ENCODE peak calls at places on chromosomes 6 and 20, in seven cellular contexts. D is heart left ventricle, X is astrocyte of the spinal cord, W is foreskin fibroblast, L is upper lobe of right lung, K is fibroblast of the aortic adventitia, F is neural progenitor cell. M is an unnamed sample.

GRCh38 chr20:38970302-38970701 is 8.2 kb downstream of the DHX35 start:
- DNase-seq in D (no peak), X (peak; percentile 58), W (peak; percentile 84), L (no peak), K (peak; percentile 35), F (no peak), M (peak; percentile 39)

GRCh38 chr6:128117916-128118315 is 217.1 kb upstream of the THEMIS start:
- DNase-seq in D (no peak), X (no peak), W (peak; percentile 17), L (no peak), K (no peak), F (no peak), M (no peak)

GRCh38 chr6:83558975-83559374 is 46.6 kb downstream of the PRSS35 start:
- DNase-seq in D (no peak), X (no peak), W (no peak), L (no peak), K (no peak), F (no peak), M (no peak)

GRCh38 chr6:157110620-157111019 is 212.7 kb downstream of the TMEM242 start:
- DNase-seq in D (no peak), X (peak; percentile 47), W (peak; percentile 43), L (no peak), K (peak; percentile 46), F (no peak), M (no peak)

GRCh38 chr6:20658053-20658452 is 123.8 kb downstream of the CDKAL1 start:
- DNase-seq in D (no peak), X (no peak), W (no peak), L (no peak), K (no peak), F (no peak), M (no peak)

GRCh38 chr6:32484614-32484998 is 44.9 kb downstream of the HLA-DRA start:
- DNase-seq in D (no peak), X (no peak), W (no peak), L (no peak), K (no peak), F (no peak), M (no peak)

GRCh38 chr6:160798625-160799024 is 96.6 kb downstream of the PLG start:
- DNase-seq in D (no peak), X (peak; percentile 15), W (peak; percentile 1), L (no peak), K (no peak), F (no peak), M (no peak)

GRCh38 chr6:75932067-75932466 is 140.4 kb downstream of the IMPG1 start:
- DNase-seq in D (peak; percentile 22), X (peak; percentile 10), W (peak; percentile 35), L (no peak), K (no peak), F (peak; percentile 81), M (peak; percentile 28)

GRCh38 chr20:37565134-37565811 is 37.6 kb upstream of the BLCAP start:
- DNase-seq in D (no peak), X (no peak), W (peak; percentile 20), L (no peak), K (no peak), F (peak; percentile 65), M (no peak)

GRCh38 chr20:41428285-41428684 is 61.7 kb upstream of the EMILIN3 start:
- DNase-seq in D (no peak), X (peak; percentile 46), W (peak; percentile 76), L (no peak), K (peak; percentile 11), F (no peak), M (peak; percentile 45)

GRCh38 chr6:34680802-34681515 is 15.6 kb downstream of the ILRUN start:
- DNase-seq in D (no peak), X (no peak), W (peak; percentile 60), L (no peak), K (peak; percentile 38), F (no peak), M (peak; percentile 34)

GRCh38 chr6:21820442-21820841 is 226.9 kb downstream of the SOX4 start:
- DNase-seq in D (no peak), X (no peak), W (no peak), L (no peak), K (no peak), F (no peak), M (no peak)

GRCh38 chr6:123770247-123770949 is 33.3 kb upstream of the NKAIN2 start:
- DNase-seq in D (no peak), X (no peak), W (no peak), L (no peak), K (peak; percentile 36), F (no peak), M (peak; percentile 3)

GRCh38 chr6:48110436-48111142 is 408 bp downstream of the PTCHD4 start:
- DNase-seq in D (no peak), X (no peak), W (no peak), L (no peak), K (peak; percentile 7), F (no peak), M (no peak)

GRCh38 chr6:18515767-18516166 is 128.6 kb downstream of the RNF144B start:
- DNase-seq in D (no peak), X (no peak), W (peak; percentile 29), L (no peak), K (no peak), F (no peak), M (no peak)

GRCh38 chr6:129590408-129591022 is 119.5 kb downstream of the ARHGAP18 start:
- DNase-seq in D (no peak), X (peak; percentile 95), W (peak; percentile 94), L (no peak), K (peak; percentile 88), F (no peak), M (peak; percentile 68)

GRCh38 chr6:97947841-97948240 is 664.8 kb upstream of the MMS22L start:
- DNase-seq in D (peak; percentile 49), X (peak; percentile 87), W (peak; percentile 10), L (no peak), K (peak; percentile 8), F (no peak), M (peak; percentile 73)

GRCh38 chr20:44610313-44610965 is 28.1 kb downstream of the PKIG start:
- DNase-seq in D (no peak), X (no peak), W (no peak), L (peak; percentile 20), K (peak; percentile 35), F (no peak), M (peak; percentile 18)

GRCh38 chr6:95819461-95819860 is 196.3 kb upstream of the FUT9 start:
- DNase-seq in D (no peak), X (no peak), W (no peak), L (no peak), K (no peak), F (no peak), M (no peak)

GRCh38 chr6:95815389-95816056 is 200.3 kb upstream of the FUT9 start:
- DNase-seq in D (no peak), X (no peak), W (no peak), L (no peak), K (no peak), F (no peak), M (no peak)

DNA sequence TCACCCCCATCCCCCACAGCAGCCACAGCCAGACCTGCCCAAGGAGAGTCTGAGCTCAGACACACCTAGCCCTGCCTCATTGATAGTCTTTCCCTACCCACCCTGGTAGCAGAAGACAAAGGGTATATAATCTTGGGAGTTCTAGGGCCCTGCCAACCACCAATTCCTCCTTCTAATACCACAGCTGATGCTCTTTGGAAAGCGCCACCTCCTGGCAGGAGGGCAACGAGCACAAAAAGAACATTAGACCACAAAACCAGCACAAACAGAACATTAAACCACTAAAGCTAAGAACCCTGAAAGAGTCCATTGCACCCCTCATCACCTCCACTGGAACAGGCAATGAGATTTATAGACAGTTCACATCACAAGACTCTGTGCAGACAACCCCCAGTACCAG is 195.8 kb upstream of the FUT9 start:
- DNase-seq in D (no peak), X (no peak), W (no peak), L (no peak), K (no peak), F (no peak), M (no peak)
- TF ChIP-seq CTCF in D (peak; percentile 8), X (no peak), W (no peak), L (no peak), K (no peak), F (peak; percentile 19), M (no peak)

GRCh38 chr6:29834564-29835436 is 7.2 kb downstream of the HLA-G start:
- DNase-seq in D (no peak), X (peak; percentile 3), W (peak; percentile 37), L (no peak), K (peak; percentile 30), F (peak; percentile 60), M (peak; percentile 20)
- H3K4me3 ChIP-seq in D (no peak overlapping the region), X (no peak overlapping the region), W (no peak overlapping the region), L (no peak overlapping the region), K (no peak overlapping the region), F (no peak overlapping the region), M (no peak overlapping the region)

GRCh38 chr20:57194154-57194553 is 72.3 kb downstream of the BMP7 start:
- DNase-seq in D (no peak), X (no peak), W (no peak), L (no peak), K (no peak), F (no peak), M (no peak)
- TF ChIP-seq CTCF in D (no peak), X (no peak), W (no peak), L (no peak), K (no peak), F (no peak), M (no peak)

DNA sequence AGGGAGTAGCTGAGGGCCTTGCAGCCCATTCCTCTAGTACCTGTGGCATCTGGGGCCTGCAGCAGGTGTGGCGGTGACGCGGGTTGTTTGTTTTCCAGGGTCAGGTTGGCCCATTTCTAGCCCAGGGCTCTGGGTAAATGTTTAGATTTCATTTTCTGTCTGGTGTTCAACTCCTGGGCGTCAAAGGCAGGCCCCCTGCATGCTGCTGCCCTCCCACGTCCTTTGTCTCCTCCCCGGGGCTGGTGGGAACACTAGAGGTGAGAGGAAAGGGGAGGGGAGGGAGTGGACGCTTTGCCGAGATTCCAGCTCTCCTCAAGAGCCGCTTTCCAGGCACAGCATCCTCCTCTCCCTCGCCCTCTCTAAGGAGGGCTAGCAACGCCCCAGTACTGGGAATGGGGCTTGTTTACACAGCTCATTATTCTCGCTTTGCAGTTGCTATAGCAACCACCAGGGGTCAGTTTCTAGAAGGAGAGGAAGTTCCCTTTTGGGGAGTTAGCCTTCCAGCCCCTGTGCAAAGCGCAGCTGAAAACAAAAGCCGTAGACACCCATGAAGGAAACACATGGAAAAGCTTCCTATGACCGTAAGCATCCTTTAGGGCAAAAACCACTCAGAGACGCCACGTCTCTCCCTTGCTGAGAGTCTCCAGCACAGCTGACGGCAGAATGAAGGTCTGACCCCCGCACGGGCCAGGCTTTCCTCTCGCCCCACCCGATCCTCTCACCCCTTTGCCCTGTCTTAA is 170.6 kb downstream of the LY86 start:
- DNase-seq in D (peak; percentile 79), X (peak; percentile 68), W (peak; percentile 74), L (peak; percentile 69), K (peak; percentile 64), F (peak; percentile 92), M (peak; percentile 82)
- H3K4me3 ChIP-seq in D (no peak overlapping the region), X (no peak overlapping the region), W (peak overlapping the region; percentile 1), L (no peak overlapping the region), K (no peak overlapping the region), F (peak overlapping the region; percentile 20), M (peak overlapping the region; percentile 10)

GRCh38 chr20:6381887-6382286 is 259.1 kb upstream of the FERMT1 start:
- DNase-seq in D (no peak), X (peak; percentile 7), W (no peak), L (no peak), K (peak; percentile 1), F (peak; percentile 75), M (peak; percentile 33)
- TF ChIP-seq CTCF in D (peak; percentile 30), X (peak; percentile 59), W (peak; percentile 10), L (peak; percentile 48), K (peak; percentile 26), F (peak; percentile 74), M (peak; percentile 49)